ENCODE peak calls at places on chromosomes 1 and 21, in seven cellular contexts. One of them, this sample, is unnamed.

GRCh38 chr1:226066415-226067077 is 4.0 kb downstream of the H3-3A start:
- DNase-seq in CD8-positive, alpha-beta T cell: no peak
- DNase-seq in colonic mucosa: no peak
- DNase-seq in mucosa of descending colon: no peak
- DNase-seq in pancreas: no peak
- DNase-seq in right cardiac atrium: no peak
- DNase-seq in lung: no peak
- DNase-seq in this sample: no peak

GRCh38 chr1:1125945-1126344 is 10.1 kb upstream of the C1orf159 start:
- DNase-seq in CD8-positive, alpha-beta T cell: no peak
- DNase-seq in colonic mucosa: peak; percentile 51
- DNase-seq in mucosa of descending colon: peak; percentile 69
- DNase-seq in pancreas: peak; percentile 23
- DNase-seq in right cardiac atrium: no peak
- DNase-seq in lung: no peak
- DNase-seq in this sample: no peak

GRCh38 chr1:232853994-232854532 is 48.8 kb downstream of the MAP10 start:
- DNase-seq in CD8-positive, alpha-beta T cell: no peak
- DNase-seq in colonic mucosa: no peak
- DNase-seq in mucosa of descending colon: no peak
- DNase-seq in pancreas: no peak
- DNase-seq in right cardiac atrium: no peak
- DNase-seq in lung: no peak
- DNase-seq in this sample: no peak

GRCh38 chr21:25338415-25338814 is 268.9 kb downstream of the MRPL39 start:
- DNase-seq in CD8-positive, alpha-beta T cell: no peak
- DNase-seq in colonic mucosa: no peak
- DNase-seq in mucosa of descending colon: no peak
- DNase-seq in pancreas: no peak
- DNase-seq in right cardiac atrium: no peak
- DNase-seq in lung: no peak
- DNase-seq in this sample: no peak

GRCh38 chr1:2407166-2407990 is 5.0 kb downstream of the PEX10 start:
- DNase-seq in CD8-positive, alpha-beta T cell: no peak
- DNase-seq in colonic mucosa: no peak
- DNase-seq in mucosa of descending colon: no peak
- DNase-seq in pancreas: peak; percentile 26
- DNase-seq in right cardiac atrium: no peak
- DNase-seq in lung: no peak
- DNase-seq in this sample: no peak

GRCh38 chr1:113579256-113580018 is 179.8 kb downstream of the PHTF1 start:
- DNase-seq in CD8-positive, alpha-beta T cell: no peak
- DNase-seq in colonic mucosa: no peak
- DNase-seq in mucosa of descending colon: no peak
- DNase-seq in pancreas: no peak
- DNase-seq in right cardiac atrium: no peak
- DNase-seq in lung: no peak
- DNase-seq in this sample: no peak

GRCh38 chr1:166972193-166972592 is 3.1 kb downstream of the ILDR2 start:
- DNase-seq in CD8-positive, alpha-beta T cell: no peak
- DNase-seq in colonic mucosa: no peak
- DNase-seq in mucosa of descending colon: no peak
- DNase-seq in pancreas: no peak
- DNase-seq in right cardiac atrium: no peak
- DNase-seq in lung: no peak
- DNase-seq in this sample: no peak

GRCh38 chr1:20603473-20604464 is 14.9 kb downstream of the CDA start:
- DNase-seq in CD8-positive, alpha-beta T cell: no peak
- DNase-seq in colonic mucosa: no peak
- DNase-seq in mucosa of descending colon: no peak
- DNase-seq in pancreas: no peak
- DNase-seq in right cardiac atrium: no peak
- DNase-seq in lung: no peak
- DNase-seq in this sample: no peak

GRCh38 chr1:119771016-119771415 is 2.3 kb upstream of the HMGCS2 start:
- DNase-seq in CD8-positive, alpha-beta T cell: no peak
- DNase-seq in colonic mucosa: peak; percentile 48
- DNase-seq in mucosa of descending colon: peak; percentile 67
- DNase-seq in pancreas: peak; percentile 60
- DNase-seq in right cardiac atrium: no peak
- DNase-seq in lung: no peak
- DNase-seq in this sample: no peak

GRCh38 chr21:35215870-35216269 is 166.8 kb upstream of the RUNX1 start:
- DNase-seq in CD8-positive, alpha-beta T cell: no peak
- DNase-seq in colonic mucosa: no peak
- DNase-seq in mucosa of descending colon: no peak
- DNase-seq in pancreas: no peak
- DNase-seq in right cardiac atrium: no peak
- DNase-seq in lung: no peak
- DNase-seq in this sample: no peak

GRCh38 chr1:198890531-198890930 is 251.7 kb downstream of the PTPRC start:
- DNase-seq in CD8-positive, alpha-beta T cell: no peak
- DNase-seq in colonic mucosa: no peak
- DNase-seq in mucosa of descending colon: no peak
- DNase-seq in pancreas: no peak
- DNase-seq in right cardiac atrium: no peak
- DNase-seq in lung: no peak
- DNase-seq in this sample: no peak

GRCh38 chr1:192629602-192630001 is 6.3 kb upstream of the RGS13 start:
- DNase-seq in CD8-positive, alpha-beta T cell: no peak
- DNase-seq in colonic mucosa: no peak
- DNase-seq in mucosa of descending colon: no peak
- DNase-seq in pancreas: no peak
- DNase-seq in right cardiac atrium: no peak
- DNase-seq in lung: no peak
- DNase-seq in this sample: no peak

GRCh38 chr21:43644609-43645008 is 14.7 kb downstream of the HSF2BP start:
- DNase-seq in CD8-positive, alpha-beta T cell: no peak
- DNase-seq in colonic mucosa: no peak
- DNase-seq in mucosa of descending colon: no peak
- DNase-seq in pancreas: no peak
- DNase-seq in right cardiac atrium: peak; percentile 49
- DNase-seq in lung: no peak
- DNase-seq in this sample: no peak

GRCh38 chr1:227397356-227397978 is 79.2 kb upstream of the CDC42BPA start:
- DNase-seq in CD8-positive, alpha-beta T cell: no peak
- DNase-seq in colonic mucosa: no peak
- DNase-seq in mucosa of descending colon: no peak
- DNase-seq in pancreas: no peak
- DNase-seq in right cardiac atrium: no peak
- DNase-seq in lung: no peak
- DNase-seq in this sample: no peak

GRCh38 chr1:226974544-226975258 is 34.6 kb downstream of the COQ8A start:
- DNase-seq in CD8-positive, alpha-beta T cell: no peak
- DNase-seq in colonic mucosa: peak; percentile 19
- DNase-seq in mucosa of descending colon: no peak
- DNase-seq in pancreas: no peak
- DNase-seq in right cardiac atrium: peak; percentile 63
- DNase-seq in lung: no peak
- DNase-seq in this sample: no peak

GRCh38 chr1:9439074-9439761 is 100.0 kb upstream of the SLC25A33 start:
- DNase-seq in CD8-positive, alpha-beta T cell: no peak
- DNase-seq in colonic mucosa: peak; percentile 40
- DNase-seq in mucosa of descending colon: peak; percentile 67
- DNase-seq in pancreas: peak; percentile 70
- DNase-seq in right cardiac atrium: no peak
- DNase-seq in lung: no peak
- DNase-seq in this sample: no peak

GRCh38 chr21:16572032-16572431 is 842.2 kb downstream of the USP25 start:
- DNase-seq in CD8-positive, alpha-beta T cell: no peak
- DNase-seq in colonic mucosa: no peak
- DNase-seq in mucosa of descending colon: no peak
- DNase-seq in pancreas: no peak
- DNase-seq in right cardiac atrium: no peak
- DNase-seq in lung: no peak
- DNase-seq in this sample: no peak

GRCh38 chr1:100344774-100345173 is 7.5 kb upstream of the CDC14A start:
- DNase-seq in CD8-positive, alpha-beta T cell: no peak
- DNase-seq in colonic mucosa: no peak
- DNase-seq in mucosa of descending colon: no peak
- DNase-seq in pancreas: no peak
- DNase-seq in right cardiac atrium: no peak
- DNase-seq in lung: no peak
- DNase-seq in this sample: no peak

GRCh38 chr1:204294371-204294770 is 65.4 kb downstream of the PLEKHA6 start:
- DNase-seq in CD8-positive, alpha-beta T cell: no peak
- DNase-seq in colonic mucosa: no peak
- DNase-seq in mucosa of descending colon: peak; percentile 33
- DNase-seq in pancreas: no peak
- DNase-seq in right cardiac atrium: peak; percentile 66
- DNase-seq in lung: no peak
- DNase-seq in this sample: no peak

GRCh38 chr1:182631058-182631677 is 27.0 kb upstream of the RGS16 start:
- DNase-seq in CD8-positive, alpha-beta T cell: no peak
- DNase-seq in colonic mucosa: no peak
- DNase-seq in mucosa of descending colon: no peak
- DNase-seq in pancreas: no peak
- DNase-seq in right cardiac atrium: no peak
- DNase-seq in lung: no peak
- DNase-seq in this sample: no peak

GRCh38 chr1:114535401-114535800 is 24.4 kb upstream of the TRIM33 start:
- DNase-seq in CD8-positive, alpha-beta T cell: no peak
- DNase-seq in colonic mucosa: no peak
- DNase-seq in mucosa of descending colon: no peak
- DNase-seq in pancreas: no peak
- DNase-seq in right cardiac atrium: no peak
- DNase-seq in lung: no peak
- DNase-seq in this sample: no peak

GRCh38 chr1:72034827-72035226 is 247.5 kb downstream of the NEGR1 start:
- DNase-seq in CD8-positive, alpha-beta T cell: no peak
- DNase-seq in colonic mucosa: no peak
- DNase-seq in mucosa of descending colon: no peak
- DNase-seq in pancreas: no peak
- DNase-seq in right cardiac atrium: no peak
- DNase-seq in lung: no peak
- DNase-seq in this sample: no peak

GRCh38 chr1:4971666-4972065 is 317.3 kb downstream of the AJAP1 start:
- DNase-seq in CD8-positive, alpha-beta T cell: no peak
- DNase-seq in colonic mucosa: no peak
- DNase-seq in mucosa of descending colon: no peak
- DNase-seq in pancreas: no peak
- DNase-seq in right cardiac atrium: no peak
- DNase-seq in lung: no peak
- DNase-seq in this sample: no peak
- H3K9me3 ChIP-seq in CD8-positive, alpha-beta T cell: no peaks in the 10 kb centered on the region
- H3K9me3 ChIP-seq in colonic mucosa: no peaks in the 10 kb centered on the region
- H3K9me3 ChIP-seq in mucosa of descending colon: no peaks in the 10 kb centered on the region
- H3K9me3 ChIP-seq in pancreas: no peaks in the 10 kb centered on the region
- H3K9me3 ChIP-seq in right cardiac atrium: no peaks in the 10 kb centered on the region
- H3K9me3 ChIP-seq in lung: no peaks in the 10 kb centered on the region
- H3K9me3 ChIP-seq in this sample: no peaks in the 10 kb centered on the region

DNA sequence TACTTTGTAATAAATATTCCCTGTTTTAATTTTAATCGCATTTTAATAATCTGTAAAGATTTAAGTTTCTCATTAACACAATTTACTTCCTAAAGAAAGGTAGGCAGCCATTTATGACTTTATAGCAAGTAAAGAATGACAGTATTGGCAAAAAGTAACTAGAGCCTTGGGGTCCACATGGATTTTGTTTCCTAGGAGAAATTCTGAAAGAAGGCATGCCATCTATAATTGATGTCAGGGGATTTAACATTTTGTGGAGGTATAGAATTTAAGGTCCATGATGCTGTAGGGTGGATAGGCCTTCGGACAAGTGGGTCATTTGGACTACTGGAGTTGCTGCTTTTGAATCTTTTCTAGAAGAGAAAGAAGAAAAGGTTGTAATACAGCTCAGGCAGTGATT is at the start of gene OR2M4:
- DNase-seq in CD8-positive, alpha-beta T cell: no peak
- DNase-seq in colonic mucosa: no peak
- DNase-seq in mucosa of descending colon: no peak
- DNase-seq in pancreas: no peak
- DNase-seq in right cardiac atrium: no peak
- DNase-seq in lung: no peak
- DNase-seq in this sample: no peak
- H3K9me3 ChIP-seq in CD8-positive, alpha-beta T cell: no peaks in the 10 kb centered on the region
- H3K9me3 ChIP-seq in colonic mucosa: no peaks in the 10 kb centered on the region
- H3K9me3 ChIP-seq in mucosa of descending colon: peaks cover 53% of the 10 kb centered on the region
- H3K9me3 ChIP-seq in pancreas: no peaks in the 10 kb centered on the region
- H3K9me3 ChIP-seq in right cardiac atrium: no peaks in the 10 kb centered on the region
- H3K9me3 ChIP-seq in lung: peaks cover 11% of the 10 kb centered on the region
- H3K9me3 ChIP-seq in this sample: no peaks in the 10 kb centered on the region

DNA sequence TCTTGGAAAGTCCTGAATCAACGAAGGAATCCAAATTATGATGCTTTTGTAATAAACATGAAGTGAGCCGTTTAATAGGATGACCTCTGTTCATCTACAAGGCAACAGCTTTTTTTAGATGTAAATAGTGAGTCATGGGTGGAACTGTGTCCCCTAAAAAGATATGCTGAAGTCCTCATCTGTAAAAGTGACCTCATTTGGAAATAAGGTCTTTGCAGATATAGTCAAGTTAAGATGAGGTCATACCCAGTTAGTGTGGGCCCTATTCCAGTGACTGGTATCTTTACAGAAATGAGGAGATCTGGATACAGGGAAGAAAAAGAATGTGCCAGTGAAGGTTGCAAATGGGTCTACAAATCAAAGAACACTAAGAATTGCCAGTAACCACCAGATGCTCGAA is 1287.3 kb upstream of the ADGRL4 start:
- DNase-seq in CD8-positive, alpha-beta T cell: no peak
- DNase-seq in colonic mucosa: no peak
- DNase-seq in mucosa of descending colon: no peak
- DNase-seq in pancreas: no peak
- DNase-seq in right cardiac atrium: no peak
- DNase-seq in lung: no peak
- DNase-seq in this sample: no peak
- H3K9me3 ChIP-seq in CD8-positive, alpha-beta T cell: no peaks in the 10 kb centered on the region
- H3K9me3 ChIP-seq in colonic mucosa: no peaks in the 10 kb centered on the region
- H3K9me3 ChIP-seq in mucosa of descending colon: no peaks in the 10 kb centered on the region
- H3K9me3 ChIP-seq in pancreas: no peaks in the 10 kb centered on the region
- H3K9me3 ChIP-seq in right cardiac atrium: no peaks in the 10 kb centered on the region
- H3K9me3 ChIP-seq in lung: no peaks in the 10 kb centered on the region
- H3K9me3 ChIP-seq in this sample: no peaks in the 10 kb centered on the region

DNA sequence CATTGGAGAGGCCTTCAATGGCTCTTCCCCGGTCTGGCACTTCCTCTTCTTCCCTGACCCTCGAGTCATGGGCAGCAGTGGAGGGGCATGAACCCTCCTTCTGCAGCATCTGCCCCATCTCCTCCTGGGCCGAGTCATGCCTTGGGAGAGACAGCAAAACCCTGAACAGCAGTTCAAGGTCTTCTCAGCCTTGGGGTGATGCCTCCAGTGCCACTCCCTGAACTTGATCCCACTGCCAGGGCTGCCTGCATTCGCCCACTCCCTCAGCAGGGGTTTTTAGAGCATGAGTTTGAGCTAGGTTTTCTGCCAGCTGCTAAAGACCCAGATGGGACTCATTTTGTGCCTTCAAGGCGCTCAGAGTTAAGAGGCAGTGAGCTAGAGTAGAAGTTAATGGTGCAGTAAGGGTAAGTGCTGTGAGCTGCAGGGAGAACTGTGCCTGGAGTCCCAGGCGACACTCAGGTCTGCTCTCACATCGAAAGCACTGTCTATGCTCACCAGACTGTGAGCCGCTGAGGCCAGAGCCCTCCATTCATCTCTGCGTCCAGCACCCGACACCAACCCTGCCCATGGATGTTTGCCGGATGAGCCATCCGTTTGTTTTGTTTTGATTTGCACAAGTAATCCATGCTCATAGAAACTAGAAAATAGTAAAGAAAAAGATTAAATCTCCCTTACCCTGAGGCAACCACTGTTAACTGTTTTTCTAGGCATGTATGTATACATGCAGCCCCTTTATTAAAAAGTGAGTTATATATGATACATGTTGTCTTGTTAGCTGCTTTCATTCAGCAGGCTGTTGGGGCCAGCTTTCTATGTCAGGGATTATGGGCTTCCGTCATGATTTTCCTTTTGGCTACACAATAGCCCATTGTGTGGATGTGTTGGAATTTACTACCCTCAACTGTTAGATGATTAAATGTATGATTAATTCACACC is 67.9 kb downstream of the VPS26C start:
- DNase-seq in CD8-positive, alpha-beta T cell: no peak
- DNase-seq in colonic mucosa: no peak
- DNase-seq in mucosa of descending colon: no peak
- DNase-seq in pancreas: no peak
- DNase-seq in right cardiac atrium: no peak
- DNase-seq in lung: no peak
- DNase-seq in this sample: no peak
- H3K9me3 ChIP-seq in CD8-positive, alpha-beta T cell: no peaks in the 10 kb centered on the region
- H3K9me3 ChIP-seq in colonic mucosa: no peaks in the 10 kb centered on the region
- H3K9me3 ChIP-seq in mucosa of descending colon: no peaks in the 10 kb centered on the region
- H3K9me3 ChIP-seq in pancreas: no peaks in the 10 kb centered on the region
- H3K9me3 ChIP-seq in right cardiac atrium: no peaks in the 10 kb centered on the region
- H3K9me3 ChIP-seq in lung: peaks cover 2% of the 10 kb centered on the region
- H3K9me3 ChIP-seq in this sample: no peaks in the 10 kb centered on the region

This sample was measured in T-helper 17 cell.